ENCODE peak calls at places on chromosome 6, in four cellular contexts. O is SK-N-SH, S is HepG2, T is K562. D is an unnamed sample.

GRCh38 chr6:42200035-42200434 is 5.3 kb upstream of the GUCA1B start:
- DNase-seq in O (no peak), S (peak; percentile 78), T (no peak), D (no peak)

GRCh38 chr6:135675862-135676261 is 175.6 kb upstream of the PDE7B start:
- DNase-seq in O (peak; percentile 39), S (peak; percentile 22), T (peak; percentile 46), D (peak; percentile 5)

GRCh38 chr6:32163559-32164258 is 686 bp upstream of the EGFL8 start:
- DNase-seq in O (no peak), S (no peak), T (peak; percentile 46), D (no peak)

GRCh38 chr6:1596088-1596852 is 13.4 kb upstream of the FOXC1 start:
- DNase-seq in O (peak; percentile 91), S (peak; percentile 50), T (peak; percentile 89), D (peak; percentile 81)

GRCh38 chr6:125947581-125947980 is 9.0 kb upstream of the HINT3 start:
- DNase-seq in O (no peak), S (no peak), T (no peak), D (no peak)

GRCh38 chr6:52176550-52176949 is 9.6 kb upstream of the IL17A start:
- DNase-seq in O (no peak), S (no peak), T (no peak), D (no peak)

GRCh38 chr6:87965806-87966205 is 81.8 kb upstream of the SPACA1 start:
- DNase-seq in O (no peak), S (no peak), T (no peak), D (no peak)

GRCh38 chr6:105326216-105326615 is 76.7 kb downstream of the PREP start:
- DNase-seq in O (no peak), S (peak; percentile 52), T (no peak), D (no peak)

GRCh38 chr6:47919875-47920274 is 138.0 kb downstream of the OPN5 start:
- DNase-seq in O (no peak), S (no peak), T (no peak), D (no peak)

GRCh38 chr6:157088841-157089240 is 234.5 kb downstream of the TMEM242 start:
- DNase-seq in O (no peak), S (no peak), T (no peak), D (no peak)

GRCh38 chr6:132236744-132237143 is 164.5 kb downstream of the MOXD1 start:
- DNase-seq in O (no peak), S (no peak), T (no peak), D (no peak)

GRCh38 chr6:43428112-43428570 is 800 bp downstream of the ABCC10 start:
- DNase-seq in O (no peak), S (no peak), T (no peak), D (no peak)

GRCh38 chr6:72740135-72740534 is 118.3 kb downstream of the KCNQ5 start:
- DNase-seq in O (no peak), S (no peak), T (no peak), D (no peak)

GRCh38 chr6:28816909-28817807 is 106.6 kb downstream of the TRIM27 start:
- DNase-seq in O (no peak), S (peak; percentile 67), T (peak; percentile 63), D (no peak)

GRCh38 chr6:37550436-37550835 is 50.7 kb upstream of the CCDC167 start:
- DNase-seq in O (no peak), S (no peak), T (no peak), D (no peak)

GRCh38 chr6:36984581-36985383 is 1.2 kb downstream of the MTCH1 start:
- DNase-seq in O (peak; percentile 73), S (no peak), T (peak; percentile 62), D (peak; percentile 22)

GRCh38 chr6:42046491-42047219 is 3.7 kb upstream of the TAF8 start:
- DNase-seq in O (no peak), S (no peak), T (peak; percentile 55), D (no peak)

GRCh38 chr6:148509789-148510581 is 167.3 kb downstream of the SASH1 start:
- DNase-seq in O (no peak), S (no peak), T (no peak), D (peak; percentile 9)

GRCh38 chr6:52416629-52417151 is 3.5 kb upstream of the EFHC1 start:
- DNase-seq in O (peak; percentile 58), S (peak; percentile 84), T (peak; percentile 56), D (peak; percentile 37)

GRCh38 chr6:18632670-18633410 is 245.7 kb downstream of the RNF144B start:
- DNase-seq in O (no peak), S (peak; percentile 32), T (no peak), D (no peak)

GRCh38 chr6:81864124-81864523 is 111.6 kb upstream of the TENT5A start:
- DNase-seq in O (no peak), S (peak; percentile 24), T (no peak), D (no peak)

GRCh38 chr6:81863123-81863522 is 110.6 kb upstream of the TENT5A start:
- DNase-seq in O (no peak), S (peak; percentile 92), T (no peak), D (no peak)

GRCh38 chr6:81859884-81860283 is 107.4 kb upstream of the TENT5A start:
- DNase-seq in O (no peak), S (no peak), T (no peak), D (no peak)

GRCh38 chr6:81861281-81861680 is 108.8 kb upstream of the TENT5A start:
- DNase-seq in O (no peak), S (no peak), T (no peak), D (no peak)

DNA sequence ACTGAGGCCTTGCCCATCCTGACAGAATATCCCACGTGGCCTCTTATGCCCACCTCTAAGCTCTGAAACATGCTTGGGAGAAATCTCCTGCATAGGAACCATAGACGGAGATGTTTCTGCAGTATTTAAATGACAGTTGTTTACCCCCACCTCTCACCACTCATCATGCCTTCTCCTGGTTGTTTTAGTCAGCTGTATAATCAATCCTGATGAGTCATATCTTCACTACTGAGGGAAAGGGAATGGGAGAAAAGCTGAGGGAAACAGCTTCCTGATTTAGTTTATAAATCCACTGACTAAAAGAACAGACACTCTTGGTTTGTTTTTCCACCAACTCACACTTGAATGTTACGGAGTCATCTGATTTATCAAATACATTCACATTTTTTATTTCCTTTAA is 113.2 kb upstream of the TENT5A start:
- DNase-seq in O (no peak), S (peak; percentile 51), T (no peak), D (no peak)
- TF ChIP-seq JUND in O (peak; percentile 82), S (no peak), T (no peak), D (no peak)

DNA sequence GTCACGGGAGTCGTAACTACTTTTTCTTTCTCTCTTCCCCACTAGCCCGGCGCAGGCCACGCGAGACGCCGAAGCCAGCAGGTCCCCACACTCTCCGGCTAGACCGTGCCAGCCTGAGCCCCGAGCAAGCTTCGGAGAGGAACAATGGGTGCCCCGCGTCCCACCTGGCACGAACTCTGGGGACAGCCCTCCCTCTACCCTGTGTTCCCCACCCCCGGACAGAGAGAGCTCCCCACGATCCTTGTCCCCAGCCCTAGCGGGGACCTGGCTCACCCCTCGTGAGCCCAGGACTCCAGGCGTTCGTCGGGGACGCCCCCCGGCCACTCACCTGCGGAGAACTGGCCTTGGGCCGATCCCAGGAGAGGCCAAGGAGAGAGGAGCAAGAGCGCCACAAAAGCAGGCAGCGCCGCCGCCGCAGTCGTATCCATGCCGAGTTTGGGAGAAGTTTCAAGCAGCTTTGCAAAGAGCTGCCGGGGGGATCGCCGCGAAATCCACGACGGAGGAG is 416 bp downstream of the PTPRK start:
- DNase-seq in O (peak; percentile 35), S (no peak), T (no peak), D (no peak)
- TF ChIP-seq JUND in O (no peak), S (no peak), T (no peak), D (no peak)

GRCh38 chr6:127517698-127518097 is 1.4 kb downstream of the MTCL3 start:
- DNase-seq in O (no peak), S (no peak), T (no peak), D (no peak)

GRCh38 chr6:127518212-127518709 is 874 bp downstream of the MTCL3 start:
- DNase-seq in O (peak; percentile 39), S (no peak), T (no peak), D (no peak)

GRCh38 chr6:127519469-127519785 is 292 bp upstream of the MTCL3 start:
- DNase-seq in O (no peak), S (no peak), T (no peak), D (no peak)

GRCh38 chr6:127520061-127520460 is 926 bp upstream of the MTCL3 start:
- DNase-seq in O (no peak), S (no peak), T (no peak), D (peak; percentile 21)

DNA sequence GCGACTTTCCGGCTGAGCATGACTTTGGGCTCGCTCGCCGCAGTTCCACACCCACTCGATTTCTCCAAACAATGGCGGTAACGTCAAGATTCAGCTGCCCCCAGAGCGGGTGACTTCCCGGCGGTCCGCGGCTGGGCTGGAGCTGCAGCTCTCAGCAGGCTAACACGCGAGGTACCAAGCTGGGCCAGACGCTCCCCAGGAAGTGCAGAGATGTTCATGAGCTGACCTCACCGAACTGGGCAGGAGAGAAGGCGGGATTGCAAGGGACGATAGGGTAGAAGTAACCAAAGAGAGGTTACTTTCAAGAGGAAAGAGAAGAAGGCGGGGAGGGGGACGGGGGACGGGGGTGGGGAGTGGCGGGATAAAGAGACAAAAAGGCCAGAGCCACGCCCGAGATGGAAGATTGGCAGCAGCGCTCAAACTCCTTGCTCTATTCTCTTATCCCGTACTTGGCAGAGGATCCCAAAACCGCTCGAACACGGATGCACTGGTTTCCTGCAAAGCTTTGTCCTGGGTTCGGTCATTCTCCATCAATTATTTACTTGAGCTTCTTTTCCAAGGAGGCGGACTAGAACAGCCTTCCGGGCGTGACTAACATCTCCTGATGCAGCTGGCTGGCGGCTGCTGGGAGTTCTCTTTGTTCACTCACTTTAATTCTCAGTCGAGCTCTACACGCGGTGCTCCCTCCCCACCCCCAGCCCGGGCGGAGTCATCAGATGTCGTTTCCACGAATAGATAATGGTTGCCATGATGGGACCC is at the start of gene MTCL3:
- DNase-seq in O (peak; percentile 76), S (no peak), T (no peak), D (no peak)
- TF ChIP-seq JUND in O (no peak), S (no peak), T (no peak), D (no peak)

DNA sequence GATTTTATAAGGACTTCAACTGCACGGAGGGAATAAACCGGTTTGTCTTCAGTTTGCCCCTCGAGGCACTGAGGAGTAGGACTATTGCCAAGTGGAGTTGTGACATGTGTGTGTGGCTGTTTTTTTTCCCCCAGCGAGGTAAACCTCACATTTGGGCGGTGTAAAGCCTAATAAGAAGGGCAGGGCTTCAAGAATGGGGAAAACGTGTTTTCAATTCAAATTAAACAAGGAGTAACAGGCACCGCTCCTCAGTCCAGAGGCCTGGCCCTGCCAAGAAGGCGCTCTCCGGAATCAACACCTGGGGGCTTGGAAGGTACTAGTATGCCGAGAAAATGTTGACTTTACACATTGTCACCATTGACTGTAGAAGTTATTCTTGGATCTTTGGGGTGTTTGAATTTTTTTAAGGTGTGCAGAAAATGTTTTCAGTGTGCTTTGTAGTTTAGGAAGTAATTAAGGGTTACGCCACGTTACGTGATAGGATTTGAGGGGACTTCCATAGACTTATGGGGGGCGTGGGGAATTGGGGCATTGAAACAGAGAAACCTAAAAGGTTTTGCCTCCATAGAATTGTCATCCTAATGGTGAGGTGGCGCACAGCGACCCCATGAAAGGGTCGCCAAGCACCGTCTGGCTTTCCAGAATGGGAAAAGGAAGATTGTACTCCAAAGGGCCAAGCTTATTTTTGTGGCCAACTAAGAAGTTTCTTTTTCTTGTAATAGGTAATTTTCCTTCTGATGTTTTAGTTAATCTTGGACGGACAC is 802 bp downstream of the ADGRG6 start:
- DNase-seq in O (no peak), S (peak; percentile 55), T (no peak), D (peak; percentile 94)
- TF ChIP-seq JUND in O (no peak), S (no peak), T (no peak), D (no peak)

GRCh38 chr6:56637640-56638039 is 5.0 kb downstream of the DST start:
- DNase-seq in O (peak; percentile 43), S (peak; percentile 67), T (no peak), D (peak; percentile 70)
- TF ChIP-seq JUND in O (no peak), S (no peak), T (no peak), D (no peak)